ENCODE peak calls at places on chromosome 9, in nine cellular contexts. One of them, this sample, is unnamed.

GRCh38 chr9:7370378-7370777 is 429.2 kb downstream of the DMAC1 start:
- DNase-seq in PC-3: no peak
- DNase-seq in IMR-90: no peak
- DNase-seq in aorta: no peak
- DNase-seq in H9: no peak
- DNase-seq in CD4-positive, CD25-positive, alpha-beta regulatory T cell: no peak
- DNase-seq in upper lobe of right lung: no peak
- DNase-seq in stomach: no peak
- DNase-seq in keratinocyte: no peak
- DNase-seq in this sample: no peak

GRCh38 chr9:114954986-114955623 is 24.7 kb upstream of the TNFSF8 start:
- DNase-seq in PC-3: no peak
- DNase-seq in IMR-90: no peak
- DNase-seq in aorta: no peak
- DNase-seq in H9: no peak
- DNase-seq in CD4-positive, CD25-positive, alpha-beta regulatory T cell: no peak
- DNase-seq in upper lobe of right lung: no peak
- DNase-seq in stomach: no peak
- DNase-seq in keratinocyte: no peak
- DNase-seq in this sample: no peak

GRCh38 chr9:75147638-75148037 is 59.3 kb downstream of the OSTF1 start:
- DNase-seq in PC-3: no peak
- DNase-seq in IMR-90: peak; percentile 19
- DNase-seq in aorta: no peak
- DNase-seq in H9: no peak
- DNase-seq in CD4-positive, CD25-positive, alpha-beta regulatory T cell: peak; percentile 79
- DNase-seq in upper lobe of right lung: no peak
- DNase-seq in stomach: no peak
- DNase-seq in keratinocyte: no peak
- DNase-seq in this sample: no peak

GRCh38 chr9:82170079-82170662 is 181.6 kb downstream of the SPATA31D1 start:
- DNase-seq in PC-3: no peak
- DNase-seq in IMR-90: no peak
- DNase-seq in aorta: no peak
- DNase-seq in H9: no peak
- DNase-seq in CD4-positive, CD25-positive, alpha-beta regulatory T cell: no peak
- DNase-seq in upper lobe of right lung: no peak
- DNase-seq in stomach: no peak
- DNase-seq in keratinocyte: no peak
- DNase-seq in this sample: no peak

GRCh38 chr9:136120119-136120393 is 1.4 kb upstream of the TMEM250 start:
- DNase-seq in PC-3: no peak
- DNase-seq in IMR-90: no peak
- DNase-seq in aorta: no peak
- DNase-seq in H9: no peak
- DNase-seq in CD4-positive, CD25-positive, alpha-beta regulatory T cell: no peak
- DNase-seq in upper lobe of right lung: no peak
- DNase-seq in stomach: no peak
- DNase-seq in keratinocyte: no peak
- DNase-seq in this sample: no peak

GRCh38 chr9:114855488-114855887 is 49.6 kb upstream of the TNFSF15 start:
- DNase-seq in PC-3: no peak
- DNase-seq in IMR-90: peak; percentile 12
- DNase-seq in aorta: no peak
- DNase-seq in H9: no peak
- DNase-seq in CD4-positive, CD25-positive, alpha-beta regulatory T cell: no peak
- DNase-seq in upper lobe of right lung: no peak
- DNase-seq in stomach: no peak
- DNase-seq in keratinocyte: no peak
- DNase-seq in this sample: no peak

GRCh38 chr9:99411068-99411467 is 189.0 kb downstream of the SEC61B start:
- DNase-seq in PC-3: peak; percentile 60
- DNase-seq in IMR-90: peak; percentile 81
- DNase-seq in aorta: no peak
- DNase-seq in H9: no peak
- DNase-seq in CD4-positive, CD25-positive, alpha-beta regulatory T cell: no peak
- DNase-seq in upper lobe of right lung: no peak
- DNase-seq in stomach: no peak
- DNase-seq in keratinocyte: no peak
- DNase-seq in this sample: no peak

GRCh38 chr9:38154501-38155421 is 85.7 kb upstream of the SHB start:
- DNase-seq in PC-3: peak; percentile 38
- DNase-seq in IMR-90: no peak
- DNase-seq in aorta: no peak
- DNase-seq in H9: no peak
- DNase-seq in CD4-positive, CD25-positive, alpha-beta regulatory T cell: no peak
- DNase-seq in upper lobe of right lung: no peak
- DNase-seq in stomach: no peak
- DNase-seq in keratinocyte: no peak
- DNase-seq in this sample: no peak

GRCh38 chr9:136015656-136016055 is 54.5 kb upstream of the UBAC1 start:
- DNase-seq in PC-3: no peak
- DNase-seq in IMR-90: no peak
- DNase-seq in aorta: peak; percentile 33
- DNase-seq in H9: peak; percentile 26
- DNase-seq in CD4-positive, CD25-positive, alpha-beta regulatory T cell: no peak
- DNase-seq in upper lobe of right lung: peak; percentile 66
- DNase-seq in stomach: no peak
- DNase-seq in keratinocyte: no peak
- DNase-seq in this sample: no peak

GRCh38 chr9:114513050-114513951 is 8.0 kb upstream of the WHRN start:
- DNase-seq in PC-3: peak; percentile 62
- DNase-seq in IMR-90: no peak
- DNase-seq in aorta: no peak
- DNase-seq in H9: no peak
- DNase-seq in CD4-positive, CD25-positive, alpha-beta regulatory T cell: no peak
- DNase-seq in upper lobe of right lung: no peak
- DNase-seq in stomach: no peak
- DNase-seq in keratinocyte: no peak
- DNase-seq in this sample: no peak

GRCh38 chr9:6911901-6912650 is 154.3 kb downstream of the KDM4C start:
- DNase-seq in PC-3: no peak
- DNase-seq in IMR-90: peak; percentile 14
- DNase-seq in aorta: no peak
- DNase-seq in H9: no peak
- DNase-seq in CD4-positive, CD25-positive, alpha-beta regulatory T cell: no peak
- DNase-seq in upper lobe of right lung: no peak
- DNase-seq in stomach: no peak
- DNase-seq in keratinocyte: no peak
- DNase-seq in this sample: no peak

GRCh38 chr9:68719847-68720246 is 14.8 kb downstream of the PIP5K1B start:
- DNase-seq in PC-3: no peak
- DNase-seq in IMR-90: no peak
- DNase-seq in aorta: no peak
- DNase-seq in H9: no peak
- DNase-seq in CD4-positive, CD25-positive, alpha-beta regulatory T cell: no peak
- DNase-seq in upper lobe of right lung: no peak
- DNase-seq in stomach: no peak
- DNase-seq in keratinocyte: no peak
- DNase-seq in this sample: no peak

GRCh38 chr9:134066546-134066922 is 1.3 kb downstream of the BRD3 start:
- DNase-seq in PC-3: no peak
- DNase-seq in IMR-90: peak; percentile 29
- DNase-seq in aorta: no peak
- DNase-seq in H9: no peak
- DNase-seq in CD4-positive, CD25-positive, alpha-beta regulatory T cell: peak; percentile 19
- DNase-seq in upper lobe of right lung: peak; percentile 50
- DNase-seq in stomach: peak; percentile 25
- DNase-seq in keratinocyte: no peak
- DNase-seq in this sample: no peak

GRCh38 chr9:126965077-126965476 is 50.5 kb downstream of the RALGPS1 start:
- DNase-seq in PC-3: peak; percentile 22
- DNase-seq in IMR-90: no peak
- DNase-seq in aorta: no peak
- DNase-seq in H9: no peak
- DNase-seq in CD4-positive, CD25-positive, alpha-beta regulatory T cell: no peak
- DNase-seq in upper lobe of right lung: no peak
- DNase-seq in stomach: no peak
- DNase-seq in keratinocyte: no peak
- DNase-seq in this sample: no peak

GRCh38 chr9:133170716-133171115 is 7.0 kb upstream of the GBGT1 start:
- DNase-seq in PC-3: no peak
- DNase-seq in IMR-90: no peak
- DNase-seq in aorta: no peak
- DNase-seq in H9: no peak
- DNase-seq in CD4-positive, CD25-positive, alpha-beta regulatory T cell: no peak
- DNase-seq in upper lobe of right lung: no peak
- DNase-seq in stomach: no peak
- DNase-seq in keratinocyte: no peak
- DNase-seq in this sample: no peak

GRCh38 chr9:131529597-131530545 is 1.2 kb downstream of the UCK1 start:
- DNase-seq in PC-3: no peak
- DNase-seq in IMR-90: no peak
- DNase-seq in aorta: no peak
- DNase-seq in H9: no peak
- DNase-seq in CD4-positive, CD25-positive, alpha-beta regulatory T cell: no peak
- DNase-seq in upper lobe of right lung: no peak
- DNase-seq in stomach: no peak
- DNase-seq in keratinocyte: no peak
- DNase-seq in this sample: no peak
- H3K27ac ChIP-seq in PC-3: no peak overlapping the region
- H3K27ac ChIP-seq in IMR-90: peak overlapping the region; percentile 44
- H3K27ac ChIP-seq in aorta: no peak overlapping the region
- H3K27ac ChIP-seq in H9: no peak overlapping the region
- H3K27ac ChIP-seq in CD4-positive, CD25-positive, alpha-beta regulatory T cell: peak overlapping the region; percentile 67
- H3K27ac ChIP-seq in upper lobe of right lung: peak overlapping the region; percentile 88
- H3K27ac ChIP-seq in stomach: peak overlapping the region; percentile 85
- H3K27ac ChIP-seq in keratinocyte: peak overlapping the region; percentile 40
- H3K27ac ChIP-seq in this sample: peak overlapping the region; percentile 45

GRCh38 chr9:93207326-93207814 is 23.4 kb downstream of the WNK2 start:
- DNase-seq in PC-3: no peak
- DNase-seq in IMR-90: peak; percentile 11
- DNase-seq in aorta: peak; percentile 80
- DNase-seq in H9: no peak
- DNase-seq in CD4-positive, CD25-positive, alpha-beta regulatory T cell: no peak
- DNase-seq in upper lobe of right lung: no peak
- DNase-seq in stomach: no peak
- DNase-seq in keratinocyte: no peak
- DNase-seq in this sample: peak; percentile 56

GRCh38 chr9:93204470-93205043 is 20.6 kb downstream of the WNK2 start:
- DNase-seq in PC-3: no peak
- DNase-seq in IMR-90: no peak
- DNase-seq in aorta: no peak
- DNase-seq in H9: no peak
- DNase-seq in CD4-positive, CD25-positive, alpha-beta regulatory T cell: no peak
- DNase-seq in upper lobe of right lung: no peak
- DNase-seq in stomach: no peak
- DNase-seq in keratinocyte: no peak
- DNase-seq in this sample: no peak

GRCh38 chr9:93205045-93205768 is 21.3 kb downstream of the WNK2 start:
- DNase-seq in PC-3: no peak
- DNase-seq in IMR-90: no peak
- DNase-seq in aorta: peak; percentile 74
- DNase-seq in H9: no peak
- DNase-seq in CD4-positive, CD25-positive, alpha-beta regulatory T cell: peak; percentile 23
- DNase-seq in upper lobe of right lung: peak; percentile 64
- DNase-seq in stomach: peak; percentile 43
- DNase-seq in keratinocyte: no peak
- DNase-seq in this sample: peak; percentile 35

GRCh38 chr9:93206576-93207155 is 22.7 kb downstream of the WNK2 start:
- DNase-seq in PC-3: no peak
- DNase-seq in IMR-90: no peak
- DNase-seq in aorta: peak; percentile 33
- DNase-seq in H9: no peak
- DNase-seq in CD4-positive, CD25-positive, alpha-beta regulatory T cell: no peak
- DNase-seq in upper lobe of right lung: no peak
- DNase-seq in stomach: no peak
- DNase-seq in keratinocyte: no peak
- DNase-seq in this sample: no peak

DNA sequence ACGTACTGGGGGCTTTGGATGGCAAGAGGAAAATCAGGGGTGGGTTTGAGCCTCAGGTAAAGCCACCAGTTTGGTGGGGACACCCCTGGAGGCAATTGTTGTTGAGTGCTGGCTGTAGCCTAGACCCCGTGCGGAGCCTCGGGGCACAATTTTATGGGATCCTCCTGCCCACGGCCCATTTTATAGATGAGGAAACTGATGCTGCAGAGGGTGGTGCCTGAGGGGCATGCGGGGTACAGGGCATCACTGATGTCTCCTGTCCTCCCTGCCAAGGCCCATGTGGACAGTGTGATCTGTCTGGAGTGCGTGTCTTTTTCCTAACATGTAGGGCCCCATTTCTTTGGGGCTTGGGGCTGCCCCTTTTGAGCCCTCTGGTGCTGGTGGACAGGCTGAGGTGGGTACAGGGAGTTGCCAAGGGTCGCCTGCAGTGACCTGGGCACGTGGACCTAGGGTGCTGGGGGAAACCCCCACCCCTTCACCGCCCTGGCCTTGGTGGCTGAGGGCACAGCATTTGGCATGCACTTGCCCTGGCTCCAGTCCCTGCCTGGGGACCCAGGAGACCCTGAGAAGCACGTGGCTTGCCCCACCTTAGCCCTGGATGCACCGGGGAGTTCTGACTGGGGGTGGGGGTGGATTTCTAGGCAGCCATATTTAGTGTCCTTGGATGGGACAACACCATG is 22.1 kb downstream of the WNK2 start:
- DNase-seq in PC-3: no peak
- DNase-seq in IMR-90: no peak
- DNase-seq in aorta: no peak
- DNase-seq in H9: no peak
- DNase-seq in CD4-positive, CD25-positive, alpha-beta regulatory T cell: no peak
- DNase-seq in upper lobe of right lung: no peak
- DNase-seq in stomach: no peak
- DNase-seq in keratinocyte: no peak
- DNase-seq in this sample: no peak
- H3K27ac ChIP-seq in PC-3: no peak overlapping the region
- H3K27ac ChIP-seq in IMR-90: no peak overlapping the region
- H3K27ac ChIP-seq in aorta: no peak overlapping the region
- H3K27ac ChIP-seq in H9: no peak overlapping the region
- H3K27ac ChIP-seq in CD4-positive, CD25-positive, alpha-beta regulatory T cell: no peak overlapping the region
- H3K27ac ChIP-seq in upper lobe of right lung: no peak overlapping the region
- H3K27ac ChIP-seq in stomach: peak overlapping the region; percentile 80
- H3K27ac ChIP-seq in keratinocyte: no peak overlapping the region
- H3K27ac ChIP-seq in this sample: no peak overlapping the region

GRCh38 chr9:128721487-128722010 is 2.4 kb downstream of the ZDHHC12 start:
- DNase-seq in PC-3: no peak
- DNase-seq in IMR-90: no peak
- DNase-seq in aorta: no peak
- DNase-seq in H9: no peak
- DNase-seq in CD4-positive, CD25-positive, alpha-beta regulatory T cell: no peak
- DNase-seq in upper lobe of right lung: no peak
- DNase-seq in stomach: no peak
- DNase-seq in keratinocyte: no peak
- DNase-seq in this sample: no peak
- H3K27ac ChIP-seq in PC-3: no peak overlapping the region
- H3K27ac ChIP-seq in IMR-90: no peak overlapping the region
- H3K27ac ChIP-seq in aorta: no peak overlapping the region
- H3K27ac ChIP-seq in H9: no peak overlapping the region
- H3K27ac ChIP-seq in CD4-positive, CD25-positive, alpha-beta regulatory T cell: no peak overlapping the region
- H3K27ac ChIP-seq in upper lobe of right lung: no peak overlapping the region
- H3K27ac ChIP-seq in stomach: no peak overlapping the region
- H3K27ac ChIP-seq in keratinocyte: no peak overlapping the region
- H3K27ac ChIP-seq in this sample: no peak overlapping the region

GRCh38 chr9:137535120-137535428 is 15.1 kb downstream of the PNPLA7 start:
- DNase-seq in PC-3: no peak
- DNase-seq in IMR-90: no peak
- DNase-seq in aorta: no peak
- DNase-seq in H9: no peak
- DNase-seq in CD4-positive, CD25-positive, alpha-beta regulatory T cell: no peak
- DNase-seq in upper lobe of right lung: no peak
- DNase-seq in stomach: no peak
- DNase-seq in keratinocyte: no peak
- DNase-seq in this sample: no peak
- H3K27ac ChIP-seq in PC-3: no peak overlapping the region
- H3K27ac ChIP-seq in IMR-90: no peak overlapping the region
- H3K27ac ChIP-seq in aorta: no peak overlapping the region
- H3K27ac ChIP-seq in H9: no peak overlapping the region
- H3K27ac ChIP-seq in CD4-positive, CD25-positive, alpha-beta regulatory T cell: no peak overlapping the region
- H3K27ac ChIP-seq in upper lobe of right lung: no peak overlapping the region
- H3K27ac ChIP-seq in stomach: peak overlapping the region; percentile 0
- H3K27ac ChIP-seq in keratinocyte: no peak overlapping the region
- H3K27ac ChIP-seq in this sample: no peak overlapping the region

This sample was measured in ovary.